ENCODE peak calls at places on chromosomes 4 and X, in four cellular contexts. B is SK-N-SH, K is HepG2, W is K562. N is an unnamed sample.

GRCh38 chrX:78213331-78213730 is 73.9 kb upstream of the TAF9B start:
- DNase-seq in B (no peak), K (no peak), W (no peak), N (no peak)

GRCh38 chr4:26557164-26557563 is 26.7 kb upstream of the TBC1D19 start:
- DNase-seq in B (peak), K (no peak), W (no peak), N (no peak)

GRCh38 chrX:118325453-118325852 is 20.5 kb upstream of the WDR44 start:
- DNase-seq in B (no peak), K (no peak), W (peak), N (no peak)

GRCh38 chrX:39473812-39474211 is 623.9 kb downstream of the BCOR start:
- DNase-seq in B (no peak), K (no peak), W (no peak), N (no peak)

GRCh38 chr4:36054750-36055467 is 189.4 kb downstream of the ARAP2 start:
- DNase-seq in B (no peak), K (no peak), W (no peak), N (no peak)

GRCh38 chrX:141469469-141469868 is 115.1 kb downstream of the SPANXA1 start:
- DNase-seq in B (no peak), K (no peak), W (no peak), N (no peak)

GRCh38 chr4:80446664-80447063 is 111.1 kb downstream of the CFAP299 start:
- DNase-seq in B (no peak), K (no peak), W (no peak), N (no peak)

GRCh38 chrX:53116101-53116500 is 22.2 kb downstream of the KANTR start:
- DNase-seq in B (no peak), K (no peak), W (no peak), N (no peak)

GRCh38 chr4:83922419-83922818 is 386.5 kb downstream of the GPAT3 start:
- DNase-seq in B (no peak), K (no peak), W (no peak), N (no peak)

GRCh38 chr4:136643416-136643815 is 888.9 kb downstream of the PCDH18 start:
- DNase-seq in B (peak), K (no peak), W (no peak), N (no peak)

GRCh38 chrX:107711521-107712041 is 64.0 kb downstream of the TSC22D3 start:
- DNase-seq in B (no peak), K (no peak), W (no peak), N (no peak)

DNA sequence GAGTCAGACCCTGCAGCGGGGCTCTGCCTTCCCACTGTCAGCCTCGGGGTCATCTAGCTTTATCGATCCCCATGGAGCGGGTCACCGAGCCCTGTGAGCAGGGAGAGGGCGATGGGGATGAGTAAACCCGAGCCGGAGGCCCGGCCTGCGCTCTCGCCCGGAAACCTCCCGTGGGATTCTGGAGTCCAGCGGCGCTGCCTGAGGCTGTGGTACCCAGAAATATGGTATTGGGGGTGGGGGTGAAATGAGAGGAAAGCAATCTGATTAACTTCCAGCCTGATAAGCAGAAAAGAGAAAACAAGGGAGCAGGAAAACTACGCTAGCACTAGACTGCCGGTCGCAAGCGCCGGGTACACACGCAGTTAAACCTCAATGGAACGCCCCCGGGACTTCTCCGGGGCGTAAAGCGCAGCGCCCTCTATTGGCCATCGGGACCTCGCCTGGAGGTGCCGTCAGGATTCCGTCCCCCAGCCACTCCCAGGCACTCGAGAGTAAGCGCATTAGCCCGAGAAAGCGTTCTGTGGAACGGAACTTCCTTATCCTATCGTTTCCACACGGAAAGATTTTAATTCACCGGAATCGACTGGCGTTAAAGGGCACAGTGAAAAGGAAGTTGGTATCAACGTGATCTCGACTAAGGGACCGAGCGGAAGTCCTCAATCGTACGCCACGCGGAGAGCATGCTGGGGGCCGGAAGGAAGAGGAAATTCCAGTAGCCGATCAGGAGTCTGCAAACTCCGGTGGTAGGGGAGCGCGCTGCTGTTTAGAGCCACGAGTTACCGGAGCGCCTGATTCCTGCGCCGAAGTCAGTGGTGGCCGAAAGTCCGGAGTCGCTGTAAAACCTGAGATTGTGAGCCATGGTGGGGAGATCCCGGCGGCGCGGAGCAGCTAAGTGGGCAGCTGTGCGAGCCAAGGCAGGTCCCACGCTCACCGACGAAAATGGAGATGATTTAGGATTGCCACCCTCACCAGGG is at the start of gene UTP3:
- DNase-seq in B (peak), K (peak), W (peak), N (peak)
- H3K27ac ChIP-seq in B (peak), K (peak), W (peak), N (peak)

GRCh38 chr4:151876411-151876988 is 115.7 kb upstream of the GATB start:
- DNase-seq in B (no peak), K (no peak), W (no peak), N (no peak)
- TF ChIP-seq GABPA in B (no peak), K (no peak), W (no peak), N (no peak)

GRCh38 chr4:69517674-69518073 is 22.0 kb upstream of the UGT2B4 start:
- DNase-seq in B (no peak), K (peak), W (no peak), N (no peak)
- H3K4me3 ChIP-seq in B (no peak), K (no peak), W (no peak), N (no peak)

GRCh38 chr4:169151671-169152070 is 119.1 kb downstream of the SH3RF1 start:
- DNase-seq in B (no peak), K (no peak), W (no peak), N (no peak)
- H3K27ac ChIP-seq in B (no peak), K (no peak), W (no peak), N (no peak)

GRCh38 chrX:28946846-28947245 is 359.6 kb downstream of the IL1RAPL1 start:
- DNase-seq in B (no peak), K (no peak), W (no peak), N (no peak)
- TF ChIP-seq GABPA in B (no peak), K (no peak), W (no peak), N (no peak)

GRCh38 chr4:61336488-61336887 is 136.4 kb downstream of the ADGRL3 start:
- DNase-seq in B (no peak), K (no peak), W (no peak), N (no peak)
- H3K4me3 ChIP-seq in B (no peak), K (no peak), W (no peak), N (no peak)

GRCh38 chrX:848366-848765 is 217.8 kb downstream of the SHOX start:
- DNase-seq in B (no peak), K (no peak), W (no peak), N (no peak)
- H3K27ac ChIP-seq in B (no peak), K (no peak), W (no peak), N (no peak)

GRCh38 chr4:185096032-185096653 is 46.9 kb upstream of the SLC25A4 start:
- DNase-seq in B (peak), K (peak), W (no peak), N (peak)
- TF ChIP-seq GABPA in B (no peak), K (no peak), W (no peak), N (no peak)